ENCODE peak calls at places on chromosome 17, in six cellular contexts. One of them, this sample, is unnamed.

GRCh38 chr17:7508846-7509245 is 24.7 kb downstream of the POLR2A start:
- DNase-seq in left ventricle myocardium superior: no peak
- DNase-seq in cardiac fibroblast: no peak
- DNase-seq in COR-L47: no peak
- DNase-seq in Panc1: no peak
- DNase-seq in Peyer's patch: no peak
- DNase-seq in this sample: no peak

GRCh38 chr17:37278247-37278894 is 97.4 kb upstream of the C17orf78 start:
- DNase-seq in left ventricle myocardium superior: no peak
- DNase-seq in COR-L47: no peak
- DNase-seq in Peyer's patch: no peak
- DNase-seq in Panc1: no peak
- DNase-seq in cardiac fibroblast: no peak
- DNase-seq in this sample: no peak

GRCh38 chr17:72661093-72661944 is 431.2 kb downstream of the SLC39A11 start:
- DNase-seq in cardiac fibroblast: no peak
- DNase-seq in left ventricle myocardium superior: no peak
- DNase-seq in Panc1: no peak
- DNase-seq in Peyer's patch: no peak
- DNase-seq in COR-L47: peak
- DNase-seq in this sample: no peak

GRCh38 chr17:80955673-80956306 is 35.9 kb upstream of the CHMP6 start:
- DNase-seq in cardiac fibroblast: no peak
- DNase-seq in COR-L47: no peak
- DNase-seq in left ventricle myocardium superior: peak
- DNase-seq in Panc1: no peak
- DNase-seq in Peyer's patch: no peak
- DNase-seq in this sample: no peak

GRCh38 chr17:7216242-7217112 is 3.2 kb downstream of the DLG4 start:
- DNase-seq in left ventricle myocardium superior: peak
- DNase-seq in Peyer's patch: no peak
- DNase-seq in COR-L47: no peak
- DNase-seq in Panc1: no peak
- DNase-seq in cardiac fibroblast: no peak
- DNase-seq in this sample: no peak

GRCh38 chr17:83142619-83143018 is 63.2 kb downstream of the METRNL start:
- DNase-seq in left ventricle myocardium superior: no peak
- DNase-seq in COR-L47: no peak
- DNase-seq in Panc1: no peak
- DNase-seq in Peyer's patch: no peak
- DNase-seq in cardiac fibroblast: no peak
- DNase-seq in this sample: no peak

GRCh38 chr17:38353084-38353604 is 1.5 kb downstream of the SOCS7 start:
- DNase-seq in COR-L47: no peak
- DNase-seq in Peyer's patch: no peak
- DNase-seq in cardiac fibroblast: no peak
- DNase-seq in left ventricle myocardium superior: no peak
- DNase-seq in Panc1: no peak
- DNase-seq in this sample: no peak

GRCh38 chr17:81166033-81166472 is at the start of gene AATK:
- DNase-seq in Panc1: no peak
- DNase-seq in cardiac fibroblast: no peak
- DNase-seq in Peyer's patch: no peak
- DNase-seq in COR-L47: no peak
- DNase-seq in left ventricle myocardium superior: peak
- DNase-seq in this sample: no peak

GRCh38 chr17:78257810-78258322 is 26.4 kb downstream of the TMEM235 start:
- DNase-seq in Panc1: no peak
- DNase-seq in cardiac fibroblast: peak
- DNase-seq in left ventricle myocardium superior: no peak
- DNase-seq in COR-L47: peak
- DNase-seq in Peyer's patch: no peak
- DNase-seq in this sample: no peak

GRCh38 chr17:42422412-42422957 is 571 bp downstream of the CAVIN1 start:
- DNase-seq in Peyer's patch: peak
- DNase-seq in Panc1: no peak
- DNase-seq in left ventricle myocardium superior: peak
- DNase-seq in cardiac fibroblast: peak
- DNase-seq in COR-L47: no peak
- DNase-seq in this sample: no peak

GRCh38 chr17:63622571-63623390 is 564 bp downstream of the MAP3K3 start:
- DNase-seq in cardiac fibroblast: peak
- DNase-seq in Peyer's patch: peak
- DNase-seq in left ventricle myocardium superior: peak
- DNase-seq in Panc1: no peak
- DNase-seq in COR-L47: peak
- DNase-seq in this sample: no peak

GRCh38 chr17:60506312-60506711 is 19.7 kb downstream of the APPBP2 start:
- DNase-seq in COR-L47: no peak
- DNase-seq in left ventricle myocardium superior: no peak
- DNase-seq in Peyer's patch: no peak
- DNase-seq in Panc1: no peak
- DNase-seq in cardiac fibroblast: peak
- DNase-seq in this sample: peak